ENCODE peak calls at places on chromosomes 7 and 10, in nine cellular contexts. C, M, R, U, D, H, P, G and Y are unnamed samples.

GRCh38 chr7:115145512-115145911 is 223.6 kb downstream of the MDFIC start:
- DNase-seq in G (no peak), M (no peak), C (no peak), D (no peak), R (no peak), H (no peak), U (peak), P (no peak), Y (no peak)

GRCh38 chr7:69864283-69864682 is 266.0 kb downstream of the AUTS2 start:
- DNase-seq in C (no peak), G (no peak), D (no peak), R (no peak), M (no peak), U (no peak), H (no peak), P (no peak), Y (peak)

GRCh38 chr7:137025469-137026175 is 157.2 kb downstream of the CHRM2 start:
- DNase-seq in R (no peak), P (no peak), C (no peak), H (no peak), D (no peak), G (no peak), U (no peak), M (peak), Y (no peak)

GRCh38 chr7:133051719-133052118 is 30.2 kb downstream of the CHCHD3 start:
- DNase-seq in U (no peak), D (no peak), R (no peak), H (no peak), M (no peak), C (no peak), G (no peak), P (no peak), Y (no peak)

GRCh38 chr10:89062861-89063260 is 72.3 kb downstream of the FAS start:
- DNase-seq in C (no peak), P (no peak), G (no peak), U (no peak), H (no peak), M (no peak), R (no peak), D (no peak), Y (no peak)

GRCh38 chr7:594920-595620 is 75.4 kb upstream of the PDGFA start:
- DNase-seq in C (no peak), R (no peak), D (no peak), H (no peak), G (peak), P (no peak), M (no peak), U (no peak), Y (no peak)

GRCh38 chr7:35254496-35255416 is 856 bp upstream of the TBX20 start:
- DNase-seq in M (no peak), P (no peak), C (no peak), H (no peak), G (no peak), D (peak), U (peak), R (no peak), Y (no peak)

GRCh38 chr10:4006051-4006450 is 221.0 kb upstream of the KLF6 start:
- DNase-seq in M (no peak), D (no peak), H (no peak), G (no peak), P (no peak), U (no peak), R (no peak), C (no peak), Y (no peak)

GRCh38 chr10:30172096-30172495 is 112.7 kb upstream of the JCAD start:
- DNase-seq in H (no peak), C (no peak), M (no peak), G (no peak), R (no peak), D (no peak), P (no peak), U (no peak), Y (no peak)

GRCh38 chr10:69868821-69869220 is 67.1 kb downstream of the COL13A1 start:
- DNase-seq in D (no peak), C (no peak), H (no peak), U (no peak), G (no peak), P (no peak), R (no peak), M (no peak), Y (no peak)

GRCh38 chr10:86979977-86980448 is 11.7 kb downstream of the ADIRF start:
- DNase-seq in M (no peak), G (no peak), R (no peak), C (no peak), D (peak), U (no peak), H (no peak), P (no peak), Y (no peak)

GRCh38 chr10:34590802-34591201 is 224.3 kb downstream of the PARD3 start:
- DNase-seq in G (no peak), U (no peak), P (no peak), D (no peak), R (no peak), H (no peak), C (no peak), M (no peak), Y (no peak)

GRCh38 chr10:29783211-29783947 is 148.6 kb upstream of the SVIL start:
- DNase-seq in C (no peak), U (peak), R (no peak), D (no peak), G (no peak), P (no peak), H (no peak), M (no peak), Y (no peak)

GRCh38 chr7:85890244-85890811 is 703.5 kb upstream of the SEMA3D start:
- DNase-seq in M (peak), P (peak), D (peak), U (peak), C (peak), H (no peak), R (no peak), G (no peak), Y (peak)

GRCh38 chr7:152383341-152384234 is 52.2 kb downstream of the KMT2C start:
- DNase-seq in U (no peak), C (no peak), R (no peak), H (no peak), M (peak), G (no peak), D (no peak), P (no peak), Y (no peak)

GRCh38 chr10:69728335-69728861 is 73.3 kb upstream of the COL13A1 start:
- DNase-seq in M (peak), U (peak), G (peak), H (no peak), D (no peak), R (no peak), P (no peak), C (no peak), Y (no peak)

GRCh38 chr7:21256310-21256877 is 171.5 kb upstream of the SP4 start:
- DNase-seq in U (peak), M (peak), R (no peak), C (peak), H (no peak), G (no peak), D (peak), P (peak), Y (peak)

GRCh38 chr10:84348431-84348830 is 20.0 kb downstream of the CCSER2 start:
- DNase-seq in D (no peak), G (no peak), U (no peak), H (no peak), M (peak), C (no peak), P (no peak), R (no peak), Y (no peak)

GRCh38 chr10:5447071-5447470 is 34.7 kb downstream of the NET1 start:
- DNase-seq in U (peak), H (no peak), D (no peak), M (peak), G (no peak), R (no peak), C (no peak), P (no peak), Y (no peak)

GRCh38 chr7:73652541-73652949 is 15.1 kb upstream of the VPS37D start:
- DNase-seq in D (no peak), C (no peak), H (no peak), R (no peak), U (peak), P (no peak), G (no peak), M (no peak), Y (no peak)

GRCh38 chr7:140607441-140607989 is 33.1 kb downstream of the DENND2A start:
- DNase-seq in C (no peak), U (no peak), M (peak), G (no peak), H (no peak), D (no peak), P (no peak), R (no peak), Y (no peak)

GRCh38 chr7:27921081-27921836 is 181.3 kb downstream of the TAX1BP1 start:
- DNase-seq in H (no peak), D (peak), P (peak), U (peak), M (peak), R (no peak), C (peak), G (no peak), Y (peak)

GRCh38 chr7:150356265-150356897 is 12.2 kb upstream of the REPIN1 start:
- DNase-seq in G (no peak), R (no peak), H (no peak), U (peak), C (peak), M (peak), P (peak), D (peak), Y (peak)